ENCODE peak calls at places on chromosome 5, in seven cellular contexts. S is substantia nigra, T is activated T-cell treated with anti-CD3 and anti-CD28 coated beads for 48 hours, L is HTR-8/SVneo, A is H9, J is AG09309, H is HuH-7.5. E is an unnamed sample.

GRCh38 chr5:139473565-139473964 is 2.8 kb downstream of the SMIM33 start:
- DNase-seq in S (no peak), T (no peak), L (no peak), A (no peak), J (no peak), H (no peak), E (no peak)

GRCh38 chr5:39005566-39006232 is 68.5 kb downstream of the RICTOR start:
- DNase-seq in S (no peak), T (no peak), L (peak), A (no peak), J (no peak), H (no peak), E (peak)

GRCh38 chr5:135842737-135843136 is 8.3 kb downstream of the SLC25A48 start:
- DNase-seq in S (peak), T (no peak), L (no peak), A (no peak), J (no peak), H (no peak), E (no peak)

GRCh38 chr5:2009986-2010914 is 127.5 kb upstream of the IRX4 start:
- DNase-seq in S (no peak), T (no peak), L (no peak), A (no peak), J (no peak), H (no peak), E (no peak)

GRCh38 chr5:109654455-109654854 is 35.3 kb upstream of the MAN2A1 start:
- DNase-seq in S (no peak), T (peak), L (no peak), A (no peak), J (no peak), H (no peak), E (no peak)

GRCh38 chr5:165594693-165595092 is 2089.3 kb downstream of the MAT2B start:
- DNase-seq in S (no peak), T (no peak), L (no peak), A (no peak), J (no peak), H (no peak), E (no peak)

GRCh38 chr5:114070093-114070722 is 291.7 kb upstream of the KCNN2 start:
- DNase-seq in S (no peak), T (no peak), L (no peak), A (no peak), J (no peak), H (no peak), E (peak)

GRCh38 chr5:72133212-72133990 is 26.1 kb downstream of the MAP1B start:
- DNase-seq in S (no peak), T (no peak), L (no peak), A (no peak), J (peak), H (no peak), E (no peak)

GRCh38 chr5:2399804-2400203 is 351.7 kb downstream of the IRX2 start:
- DNase-seq in S (no peak), T (no peak), L (no peak), A (no peak), J (no peak), H (no peak), E (no peak)

GRCh38 chr5:89047591-89047990 is 164.6 kb upstream of the MEF2C start:
- DNase-seq in S (no peak), T (no peak), L (no peak), A (no peak), J (no peak), H (no peak), E (no peak)

GRCh38 chr5:56172225-56172624 is 60.9 kb downstream of the ANKRD55 start:
- DNase-seq in S (no peak), T (no peak), L (no peak), A (no peak), J (peak), H (no peak), E (no peak)

GRCh38 chr5:154642499-154643245 is 112.5 kb upstream of the LARP1 start:
- DNase-seq in S (no peak), T (no peak), L (no peak), A (no peak), J (no peak), H (no peak), E (peak)

GRCh38 chr5:90575712-90576111 is 17.1 kb downstream of the ADGRV1 start:
- DNase-seq in S (no peak), T (no peak), L (no peak), A (no peak), J (no peak), H (no peak), E (peak)

GRCh38 chr5:131749138-131749537 is 47.7 kb downstream of the FNIP1 start:
- DNase-seq in S (no peak), T (no peak), L (no peak), A (no peak), J (no peak), H (no peak), E (no peak)

GRCh38 chr5:126871441-126871840 is 94.5 kb downstream of the LMNB1 start:
- DNase-seq in S (no peak), T (no peak), L (no peak), A (no peak), J (no peak), H (no peak), E (no peak)

GRCh38 chr5:53350991-53351770 is 129.2 kb upstream of the FST start:
- DNase-seq in S (no peak), T (no peak), L (no peak), A (no peak), J (no peak), H (no peak), E (peak)

GRCh38 chr5:125865166-125865815 is 557.9 kb upstream of the GRAMD2B start:
- DNase-seq in S (no peak), T (no peak), L (no peak), A (no peak), J (no peak), H (no peak), E (no peak)

GRCh38 chr5:55027589-55027988 is 3.5 kb downstream of the GZMK start:
- DNase-seq in S (no peak), T (no peak), L (no peak), A (no peak), J (no peak), H (no peak), E (no peak)

GRCh38 chr5:73298251-73299016 is 125.4 kb downstream of the TMEM174 start:
- DNase-seq in S (no peak), T (no peak), L (no peak), A (no peak), J (no peak), H (no peak), E (no peak)

GRCh38 chr5:135053278-135053677 is 19.2 kb upstream of the PITX1 start:
- DNase-seq in S (no peak), T (no peak), L (no peak), A (no peak), J (no peak), H (no peak), E (no peak)

GRCh38 chr5:87944553-87945320 is 323.9 kb downstream of the TMEM161B start:
- DNase-seq in S (peak), T (no peak), L (no peak), A (peak), J (no peak), H (peak), E (peak)